ENCODE peak calls at places on chromosomes 7 and 10, in ten cellular contexts. O is brain microvascular endothelial cell; R is tibial artery; T is fibroblast of mammary gland; Y is upper lobe of right lung; J is CD8-positive, alpha-beta T cell; W is esophagus squamous epithelium; D is mucosa of descending colon; U is suprapubic skin; C is pancreas. A is an unnamed sample.

GRCh38 chr10:28628184-28628893 is 49.0 kb upstream of the BAMBI start:
- DNase-seq in O (peak), R (peak), T (peak), Y (peak), J (peak), W (peak), D (peak), U (peak), C (peak), A (peak)

GRCh38 chr10:124093076-124093773 is at the start of gene CHST15:
- DNase-seq in O (peak), R (peak), T (peak), Y (peak), J (no peak), W (no peak), D (peak), U (no peak), C (peak), A (no peak)

GRCh38 chr10:63630928-63631685 is 109.9 kb downstream of the REEP3 start:
- DNase-seq in O (peak), R (no peak), T (no peak), Y (no peak), J (no peak), W (no peak), D (no peak), U (no peak), C (no peak), A (no peak)

GRCh38 chr10:48547981-48548380 is 56.9 kb downstream of the ARHGAP22 start:
- DNase-seq in O (no peak), R (no peak), T (no peak), Y (no peak), J (no peak), W (no peak), D (no peak), U (no peak), C (no peak), A (no peak)

GRCh38 chr10:123855013-123855684 is 36.5 kb downstream of the CPXM2 start:
- DNase-seq in O (no peak), R (no peak), T (no peak), Y (no peak), J (no peak), W (no peak), D (no peak), U (no peak), C (no peak), A (no peak)

GRCh38 chr7:52959878-52960660 is 75.4 kb upstream of the POM121L12 start:
- DNase-seq in O (no peak), R (no peak), T (no peak), Y (no peak), J (no peak), W (no peak), D (no peak), U (no peak), C (no peak), A (no peak)

GRCh38 chr7:150909192-150909591 is 56.9 kb downstream of the AOC1 start:
- DNase-seq in O (no peak), R (no peak), T (no peak), Y (no peak), J (peak), W (no peak), D (no peak), U (no peak), C (no peak), A (no peak)

GRCh38 chr7:28174901-28175661 is 5.5 kb downstream of the JAZF1 start:
- DNase-seq in O (no peak), R (no peak), T (no peak), Y (no peak), J (no peak), W (no peak), D (no peak), U (no peak), C (no peak), A (no peak)

GRCh38 chr7:114922652-114923402 is 933 bp downstream of the MDFIC start:
- DNase-seq in O (peak), R (peak), T (peak), Y (peak), J (peak), W (no peak), D (peak), U (no peak), C (peak), A (no peak)

GRCh38 chr7:148116195-148116594 is 474.4 kb upstream of the C7orf33 start:
- DNase-seq in O (no peak), R (no peak), T (no peak), Y (no peak), J (no peak), W (no peak), D (no peak), U (no peak), C (no peak), A (no peak)

GRCh38 chr10:111820471-111820870 is 363.1 kb downstream of the GPAM start:
- DNase-seq in O (no peak), R (no peak), T (no peak), Y (no peak), J (no peak), W (no peak), D (no peak), U (no peak), C (no peak), A (no peak)

GRCh38 chr10:90920986-90921643 is at the start of gene ANKRD1:
- DNase-seq in O (peak), R (no peak), T (peak), Y (no peak), J (no peak), W (no peak), D (no peak), U (no peak), C (no peak), A (no peak)

GRCh38 chr7:133139350-133139749 is 57.5 kb upstream of the CHCHD3 start:
- DNase-seq in O (peak), R (no peak), T (peak), Y (no peak), J (no peak), W (no peak), D (no peak), U (no peak), C (no peak), A (no peak)

GRCh38 chr10:22135591-22135990 is 82.2 kb downstream of the EBLN1 start:
- DNase-seq in O (no peak), R (no peak), T (no peak), Y (no peak), J (no peak), W (no peak), D (no peak), U (no peak), C (no peak), A (no peak)

GRCh38 chr10:128727114-128727513 is 600.9 kb upstream of the MKI67 start:
- DNase-seq in O (no peak), R (no peak), T (no peak), Y (no peak), J (no peak), W (no peak), D (no peak), U (no peak), C (no peak), A (no peak)

GRCh38 chr10:119268871-119269506 is 61.6 kb downstream of the GRK5 start:
- DNase-seq in O (no peak), R (no peak), T (no peak), Y (peak), J (peak), W (no peak), D (peak), U (no peak), C (no peak), A (no peak)

GRCh38 chr7:74104702-74105101 is 21.1 kb downstream of the LIMK1 start:
- DNase-seq in O (peak), R (no peak), T (no peak), Y (no peak), J (no peak), W (no peak), D (no peak), U (no peak), C (no peak), A (no peak)

GRCh38 chr10:112313911-112314310 is 30.7 kb downstream of the TECTB start:
- DNase-seq in O (no peak), R (no peak), T (peak), Y (no peak), J (no peak), W (no peak), D (no peak), U (no peak), C (no peak), A (no peak)

GRCh38 chr7:50389961-50390360 is 60.2 kb downstream of the FIGNL1 start:
- DNase-seq in O (no peak), R (no peak), T (no peak), Y (no peak), J (no peak), W (no peak), D (no peak), U (no peak), C (no peak), A (no peak)

GRCh38 chr7:2757904-2758672 is 70.1 kb downstream of the AMZ1 start:
- DNase-seq in O (peak), R (peak), T (peak), Y (peak), J (peak), W (no peak), D (no peak), U (no peak), C (no peak), A (no peak)

GRCh38 chr7:134104166-134104565 is 23.0 kb upstream of the LRGUK start:
- DNase-seq in O (no peak), R (no peak), T (no peak), Y (no peak), J (no peak), W (no peak), D (no peak), U (no peak), C (no peak), A (no peak)

GRCh38 chr7:27031289-27032172 is 64.3 kb downstream of the HOXA1 start:
- DNase-seq in O (peak), R (no peak), T (peak), Y (no peak), J (no peak), W (no peak), D (no peak), U (no peak), C (no peak), A (no peak)

GRCh38 chr7:148014473-148014872 is 576.1 kb upstream of the C7orf33 start:
- DNase-seq in O (no peak), R (no peak), T (no peak), Y (no peak), J (no peak), W (no peak), D (no peak), U (no peak), C (no peak), A (no peak)

GRCh38 chr7:34837826-34838225 is 179.8 kb downstream of the NPSR1 start:
- DNase-seq in O (peak), R (no peak), T (no peak), Y (no peak), J (no peak), W (no peak), D (no peak), U (no peak), C (no peak), A (no peak)

GRCh38 chr7:95502403-95502802 is 16.7 kb downstream of the ASB4 start:
- DNase-seq in O (no peak), R (no peak), T (no peak), Y (no peak), J (no peak), W (no peak), D (no peak), U (no peak), C (no peak), A (no peak)

GRCh38 chr7:82375068-82375467 is 68.5 kb downstream of the CACNA2D1 start:
- DNase-seq in O (no peak), R (no peak), T (no peak), Y (no peak), J (no peak), W (no peak), D (no peak), U (no peak), C (no peak), A (no peak)

GRCh38 chr7:155644971-155645509 is 579 bp downstream of the RBM33 start:
- DNase-seq in O (peak), R (peak), T (peak), Y (peak), J (peak), W (no peak), D (peak), U (no peak), C (no peak), A (no peak)
- TF ChIP-seq CTCF in O (no peak), R (no peak), T (no peak), Y (no peak), J (no peak), W (no peak), D (no peak), U (no peak), C (no peak), A (no peak)

GRCh38 chr7:66502230-66503035 is 126.2 kb upstream of the KCTD7 start:
- DNase-seq in O (no peak), R (peak), T (no peak), Y (peak), J (no peak), W (no peak), D (no peak), U (peak), C (no peak), A (no peak)
- TF ChIP-seq CTCF in O (peak), R (no peak), T (no peak), Y (no peak), J (no peak), W (no peak), D (no peak), U (no peak), C (no peak), A (no peak)

GRCh38 chr10:86486856-86487255 is 34.7 kb downstream of the WAPL start:
- DNase-seq in O (no peak), R (no peak), T (no peak), Y (no peak), J (no peak), W (no peak), D (no peak), U (no peak), C (no peak), A (no peak)

GRCh38 chr10:86489071-86489810 is 32.4 kb downstream of the WAPL start:
- DNase-seq in O (no peak), R (no peak), T (no peak), Y (no peak), J (no peak), W (no peak), D (no peak), U (no peak), C (no peak), A (no peak)

GRCh38 chr10:86489960-86490612 is 31.5 kb downstream of the WAPL start:
- DNase-seq in O (no peak), R (no peak), T (no peak), Y (no peak), J (no peak), W (no peak), D (no peak), U (no peak), C (no peak), A (no peak)
- TF ChIP-seq CTCF in O (no peak), R (no peak), T (no peak), Y (no peak), J (no peak), W (no peak), D (no peak), U (no peak), C (no peak), A (no peak)

GRCh38 chr7:128343554-128344430 is at the start of gene RBM28:
- DNase-seq in O (peak), R (peak), T (peak), Y (peak), J (peak), W (peak), D (peak), U (peak), C (peak), A (peak)
- TF ChIP-seq CTCF in O (no peak), R (no peak), T (no peak), Y (no peak), J (no peak), W (peak), D (no peak), U (no peak), C (no peak), A (no peak)

GRCh38 chr10:12140038-12140437 is 10.6 kb downstream of the SEC61A2 start:
- DNase-seq in O (no peak), R (no peak), T (no peak), Y (no peak), J (no peak), W (no peak), D (no peak), U (no peak), C (no peak), A (no peak)

GRCh38 chr10:12130237-12130872 is 878 bp downstream of the SEC61A2 start:
- DNase-seq in O (peak), R (no peak), T (peak), Y (no peak), J (peak), W (no peak), D (no peak), U (no peak), C (no peak), A (no peak)

DNA sequence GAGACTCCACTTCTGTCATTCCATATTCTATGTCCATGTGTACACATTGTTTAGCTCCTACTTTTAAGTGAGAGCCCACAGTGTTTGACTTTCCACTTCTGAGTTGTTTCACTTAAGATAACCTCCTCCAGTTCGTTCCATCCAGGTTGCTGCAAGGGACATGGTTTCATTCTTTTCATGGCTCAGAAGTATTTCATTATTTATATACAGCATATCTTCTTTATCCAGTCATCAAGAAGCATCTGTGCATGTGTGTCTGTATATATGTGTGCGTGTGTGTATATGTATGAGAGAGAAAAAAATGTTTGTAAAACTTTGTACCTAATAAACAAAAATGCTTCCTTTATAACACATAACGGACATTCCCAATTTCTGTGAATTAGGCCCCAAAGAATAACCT is 6.2 kb downstream of the SEC61A2 start:
- DNase-seq in O (no peak), R (no peak), T (no peak), Y (no peak), J (no peak), W (no peak), D (no peak), U (no peak), C (no peak), A (no peak)
- TF ChIP-seq CTCF in O (no peak), R (no peak), T (no peak), Y (no peak), J (no peak), W (no peak), D (no peak), U (no peak), C (no peak), A (no peak)

DNA sequence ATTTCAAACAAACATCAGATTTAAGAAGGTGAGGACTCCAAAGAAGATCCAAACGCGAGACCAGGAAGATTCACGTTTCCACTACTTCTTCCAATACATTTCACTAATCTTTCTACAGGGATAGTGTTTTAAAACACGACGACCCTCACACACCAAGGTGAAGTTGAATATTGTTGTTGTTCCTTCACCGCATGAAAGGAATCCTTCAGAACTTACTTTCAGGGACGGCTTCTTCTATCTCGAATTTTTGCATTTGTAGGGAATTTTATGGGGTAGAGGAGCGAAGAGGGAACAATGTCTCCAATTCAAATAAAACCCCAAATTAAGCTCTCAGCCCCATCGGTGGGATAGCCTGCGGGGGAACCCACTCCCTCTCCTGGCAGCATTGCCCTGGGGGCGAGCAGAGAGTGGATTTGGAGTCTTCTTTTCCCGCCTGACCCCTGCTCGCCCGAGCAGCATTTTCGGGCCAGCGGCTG is 1.5 kb upstream of the GATA3 start:
- DNase-seq in O (no peak), R (no peak), T (no peak), Y (no peak), J (no peak), W (no peak), D (no peak), U (no peak), C (no peak), A (no peak)
- TF ChIP-seq CTCF in O (no peak), R (peak), T (no peak), Y (no peak), J (peak), W (peak), D (no peak), U (no peak), C (peak), A (no peak)

DNA sequence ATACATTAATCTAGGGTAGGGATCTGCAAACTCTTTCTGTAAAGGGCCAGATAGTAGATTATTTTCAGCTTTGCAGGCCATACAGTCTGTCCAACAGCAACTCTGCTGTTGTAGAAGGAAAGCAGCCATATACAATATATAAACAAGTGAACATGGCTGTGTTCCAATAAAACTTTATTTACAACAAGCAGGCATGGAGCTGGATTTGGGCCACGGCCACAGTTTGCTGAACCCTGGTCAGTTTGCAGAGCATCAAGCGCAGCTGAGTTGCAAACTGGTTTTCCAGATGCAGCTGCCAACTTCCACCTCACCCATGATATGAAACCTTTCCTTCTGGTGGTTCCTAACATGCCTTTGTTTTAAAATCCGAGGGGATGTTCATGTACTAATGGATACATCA is 310.4 kb upstream of the NFE2L3 start:
- DNase-seq in O (no peak), R (no peak), T (no peak), Y (no peak), J (no peak), W (no peak), D (no peak), U (no peak), C (no peak), A (no peak)
- TF ChIP-seq CTCF in O (no peak), R (no peak), T (no peak), Y (no peak), J (no peak), W (no peak), D (no peak), U (no peak), C (no peak), A (no peak)